ENCODE peak calls at places on chromosomes 16 and 17, in four cellular contexts. W, X, R and L are unnamed samples.

GRCh38 chr16:73095885-73096341 is 48.0 kb upstream of the ZFHX3 start:
- DNase-seq in X (no peak), R (no peak), W (no peak), L (peak; percentile 81)

GRCh38 chr17:22268214-22268911 is 576.0 kb downstream of the KCNJ18 start:
- DNase-seq in W (no peak), R (no peak), X (no peak), L (no peak)

GRCh38 chr16:69520800-69521602 is 44.8 kb upstream of the NFAT5 start:
- DNase-seq in R (no peak), X (no peak), W (no peak), L (no peak)

GRCh38 chr16:9256196-9256595 is 164.8 kb downstream of the HAPSTR1 start:
- DNase-seq in X (no peak), R (no peak), W (no peak), L (peak; percentile 13)

GRCh38 chr16:74501484-74502479 is 80.5 kb upstream of the CLEC18B start:
- DNase-seq in W (no peak), R (no peak), X (no peak), L (no peak)

GRCh38 chr16:30651124-30652004 is 604 bp downstream of the PRR14 start:
- DNase-seq in R (peak; percentile 60), X (peak; percentile 56), W (peak; percentile 87), L (peak; percentile 73)

GRCh38 chr16:14386115-14386514 is 243.9 kb downstream of the PARN start:
- DNase-seq in W (no peak), X (no peak), R (no peak), L (no peak)

GRCh38 chr16:89863741-89864391 is 9.5 kb upstream of the TCF25 start:
- DNase-seq in R (peak; percentile 34), X (no peak), W (no peak), L (peak; percentile 33)

GRCh38 chr17:6165806-6166205 is 95.6 kb downstream of the WSCD1 start:
- DNase-seq in W (no peak), X (no peak), R (no peak), L (no peak)

GRCh38 chr16:57191056-57191536 is 5.0 kb downstream of the RSPRY1 start:
- DNase-seq in R (no peak), W (no peak), X (no peak), L (peak; percentile 50)

GRCh38 chr17:71438631-71439146 is 682.1 kb upstream of the SOX9 start:
- DNase-seq in R (peak; percentile 45), W (no peak), X (no peak), L (peak; percentile 51)

GRCh38 chr16:19210175-19210924 is 42.3 kb downstream of the SYT17 start:
- DNase-seq in R (no peak), X (no peak), W (no peak), L (no peak)

GRCh38 chr16:69223882-69224281 is 36.9 kb downstream of the SNTB2 start:
- DNase-seq in R (no peak), X (no peak), W (no peak), L (no peak)

GRCh38 chr17:65509032-65509431 is 52.4 kb downstream of the AXIN2 start:
- DNase-seq in W (no peak), R (no peak), X (no peak), L (no peak)

GRCh38 chr17:32759476-32759875 is 117.4 kb downstream of the MYO1D start:
- DNase-seq in W (no peak), R (no peak), X (no peak), L (no peak)

GRCh38 chr16:31695667-31696066 is 168.0 kb downstream of the AHSP start:
- DNase-seq in R (no peak), W (no peak), X (peak; percentile 76), L (no peak)

GRCh38 chr17:75394332-75394918 is 11.1 kb downstream of the GRB2 start:
- DNase-seq in R (no peak), X (no peak), W (no peak), L (no peak)

GRCh38 chr17:75587718-75588545 is at the start of gene MYO15B:
- DNase-seq in R (peak; percentile 67), X (peak; percentile 40), W (peak; percentile 78), L (no peak)

GRCh38 chr17:48552453-48553189 is 7.7 kb upstream of the HOXB2 start:
- DNase-seq in X (no peak), W (no peak), R (no peak), L (no peak)

GRCh38 chr17:37752482-37752881 is 7.6 kb upstream of the HNF1B start:
- DNase-seq in X (no peak), R (no peak), W (no peak), L (no peak)

GRCh38 chr17:6797718-6798351 is 21.8 kb downstream of the FBXO39 start:
- DNase-seq in X (no peak), W (no peak), R (no peak), L (no peak)

GRCh38 chr17:57357830-57358426 is 101.6 kb downstream of the MSI2 start:
- DNase-seq in W (no peak), X (no peak), R (no peak), L (no peak)

GRCh38 chr17:47978324-47978723 is 7.4 kb downstream of the CDK5RAP3 start:
- DNase-seq in R (no peak), W (peak; percentile 69), X (peak; percentile 25), L (peak; percentile 73)

GRCh38 chr17:15431201-15431600 is 36.2 kb downstream of the CDRT4 start:
- DNase-seq in R (no peak), W (peak; percentile 91), X (no peak), L (peak; percentile 98)

GRCh38 chr17:15436399-15437369 is 30.7 kb downstream of the CDRT4 start:
- DNase-seq in X (peak; percentile 9), R (peak; percentile 67), W (peak; percentile 86), L (peak; percentile 88)

GRCh38 chr17:15432807-15433547 is 34.4 kb downstream of the CDRT4 start:
- DNase-seq in X (no peak), W (no peak), R (no peak), L (no peak)

DNA sequence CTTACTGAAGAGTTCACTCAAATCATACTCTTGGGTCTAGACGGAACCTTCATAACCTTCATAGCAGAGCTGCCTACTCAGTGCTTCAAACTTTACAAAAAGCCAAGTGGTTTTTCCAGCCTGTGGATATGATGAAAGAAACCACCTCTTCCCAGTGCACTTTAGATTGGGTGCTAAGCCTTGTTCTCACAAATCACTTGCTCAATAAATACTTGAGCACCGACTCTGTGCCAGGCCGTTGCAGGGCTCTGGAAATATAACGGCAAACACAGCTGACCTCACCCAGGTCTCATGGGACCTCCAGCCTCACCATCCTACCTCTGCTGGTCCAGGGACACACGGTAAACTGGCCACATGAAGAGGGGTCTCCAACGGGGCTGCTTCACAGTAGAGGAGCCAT is 35.7 kb downstream of the CDRT4 start:
- DNase-seq in R (no peak), X (no peak), W (peak; percentile 84), L (no peak)
- H3K27ac ChIP-seq in R (no peak overlapping the region), X (no peak overlapping the region), W (peak overlapping the region; percentile 92), L (peak overlapping the region; percentile 73)

GRCh38 chr16:1980026-1980769 is 1.1 kb downstream of the NOXO1 start:
- DNase-seq in X (no peak), W (peak; percentile 80), R (no peak), L (no peak)

GRCh38 chr16:1981972-1982574 is 804 bp upstream of the NOXO1 start:
- DNase-seq in W (no peak), R (no peak), X (no peak), L (peak; percentile 94)

GRCh38 chr16:1980770-1981087 is 540 bp downstream of the NOXO1 start:
- DNase-seq in W (no peak), X (no peak), R (no peak), L (no peak)

GRCh38 chr16:1983053-1983543 is 895 bp upstream of the GFER start:
- DNase-seq in R (no peak), X (no peak), W (no peak), L (no peak)

DNA sequence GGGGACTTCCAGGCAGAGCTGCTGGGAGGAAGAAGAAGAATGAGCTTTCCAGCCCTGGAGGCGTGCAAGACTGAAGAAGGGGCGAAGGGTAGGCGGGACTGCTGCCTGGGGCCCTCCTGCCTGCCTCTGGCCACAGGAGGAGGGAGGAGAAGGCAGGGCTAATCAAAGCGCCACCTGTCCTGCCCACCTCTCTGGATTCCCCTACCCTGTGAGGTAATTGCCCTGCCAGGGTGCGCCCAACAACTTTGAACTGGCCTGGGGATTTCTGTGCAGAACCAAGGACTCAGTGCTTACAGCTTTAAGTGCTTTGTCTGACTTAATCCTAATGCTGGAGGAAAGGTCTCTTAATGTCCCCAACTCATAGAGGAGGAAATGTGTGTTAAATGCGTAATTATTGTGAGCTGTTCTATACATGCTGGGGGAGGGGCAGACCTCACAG is at the start of gene NOXO1:
- DNase-seq in W (no peak), X (no peak), R (no peak), L (peak; percentile 49)
- H3K27ac ChIP-seq in W (no peak within 1 kb of the TSS), X (no peak within 1 kb of the TSS), R (no peak within 1 kb of the TSS), L (peak within 1 kb of the TSS; percentile 57)

GRCh38 chr16:80994451-80994850 is 12.2 kb downstream of the CMC2 start:
- DNase-seq in R (no peak), W (no peak), X (no peak), L (no peak)
- H3K27ac ChIP-seq in R (no peak overlapping the region), W (no peak overlapping the region), X (no peak overlapping the region), L (no peak overlapping the region)

GRCh38 chr17:74085434-74085833 is 118.0 kb upstream of the RPL38 start:
- DNase-seq in W (no peak), R (no peak), X (no peak), L (peak; percentile 28)

GRCh38 chr17:74094651-74095050 is 108.8 kb upstream of the RPL38 start:
- DNase-seq in R (no peak), X (no peak), W (no peak), L (no peak)

GRCh38 chr17:74086992-74087391 is 116.5 kb upstream of the RPL38 start:
- DNase-seq in W (no peak), R (no peak), X (no peak), L (no peak)

GRCh38 chr17:74089869-74090464 is 113.5 kb upstream of the RPL38 start:
- DNase-seq in W (no peak), X (no peak), R (peak; percentile 42), L (peak; percentile 87)
- H3K27ac ChIP-seq in W (no peak overlapping the region), X (no peak overlapping the region), R (no peak overlapping the region), L (no peak overlapping the region)